ENCODE peak calls at places on chromosomes 12 and 14, in eight cellular contexts. C, I, E, U, T, M, G and J are unnamed samples.

GRCh38 chr12:47945341-47945728 is 18.1 kb upstream of the TMEM106C start:
- DNase-seq in C (no peak), I (no peak), E (no peak), U (no peak), T (no peak), M (no peak), G (no peak), J (no peak)

GRCh38 chr12:120234643-120235368 is 30.7 kb downstream of the PXN start:
- DNase-seq in C (peak; percentile 55), I (peak; percentile 18), E (no peak), U (peak; percentile 58), T (no peak), M (peak; percentile 96), G (peak; percentile 58), J (no peak)

GRCh38 chr14:103698380-103699260 is 16.6 kb downstream of the XRCC3 start:
- DNase-seq in C (no peak), I (no peak), E (no peak), U (no peak), T (no peak), M (peak; percentile 49), G (no peak), J (no peak)

GRCh38 chr12:3042394-3042793 is 34.8 kb upstream of the TSPAN9 start:
- DNase-seq in C (peak; percentile 25), I (peak; percentile 28), E (no peak), U (no peak), T (peak; percentile 72), M (peak; percentile 52), G (no peak), J (no peak)

GRCh38 chr14:81269100-81269978 is 48.6 kb upstream of the GTF2A1 start:
- DNase-seq in C (peak; percentile 89), I (peak; percentile 99), E (peak; percentile 7), U (no peak), T (no peak), M (no peak), G (peak; percentile 74), J (no peak)

GRCh38 chr12:8698132-8698829 is 490 bp downstream of the RIMKLB start:
- DNase-seq in C (no peak), I (no peak), E (peak; percentile 49), U (peak; percentile 46), T (peak; percentile 64), M (peak; percentile 87), G (no peak), J (no peak)

GRCh38 chr12:46450279-46450748 is 77.7 kb upstream of the SLC38A2 start:
- DNase-seq in C (no peak), I (peak; percentile 45), E (no peak), U (no peak), T (no peak), M (peak; percentile 56), G (no peak), J (no peak)

GRCh38 chr12:66898700-66899469 is 220.0 kb upstream of the GRIP1 start:
- DNase-seq in C (no peak), I (no peak), E (no peak), U (no peak), T (no peak), M (no peak), G (no peak), J (no peak)

GRCh38 chr14:22837059-22837749 is 819 bp downstream of the MMP14 start:
- DNase-seq in C (no peak), I (peak; percentile 55), E (no peak), U (peak; percentile 42), T (no peak), M (no peak), G (peak; percentile 73), J (no peak)

GRCh38 chr14:69997849-69998248 is 118.6 kb downstream of the SMOC1 start:
- DNase-seq in C (no peak), I (no peak), E (no peak), U (no peak), T (no peak), M (no peak), G (no peak), J (no peak)

GRCh38 chr14:94483071-94483451 is 7.1 kb upstream of the SERPINA9 start:
- DNase-seq in C (no peak), I (no peak), E (no peak), U (no peak), T (no peak), M (no peak), G (no peak), J (no peak)

GRCh38 chr12:89702503-89702902 is 6.1 kb downstream of the ATP2B1 start:
- DNase-seq in C (no peak), I (no peak), E (no peak), U (no peak), T (no peak), M (no peak), G (no peak), J (no peak)

GRCh38 chr14:94542111-94542810 is 19.0 kb upstream of the SERPINA4 start:
- DNase-seq in C (no peak), I (no peak), E (no peak), U (no peak), T (no peak), M (peak; percentile 67), G (no peak), J (no peak)

GRCh38 chr14:90416649-90417237 is 19.9 kb downstream of the CALM1 start:
- DNase-seq in C (peak; percentile 50), I (peak; percentile 20), E (no peak), U (no peak), T (no peak), M (peak; percentile 30), G (no peak), J (no peak)

GRCh38 chr12:62268956-62269355 is 8.8 kb downstream of the USP15 start:
- DNase-seq in C (no peak), I (no peak), E (no peak), U (no peak), T (no peak), M (no peak), G (no peak), J (no peak)

GRCh38 chr12:54418441-54419087 is 502 bp downstream of the ITGA5 start:
- DNase-seq in C (no peak), I (no peak), E (peak; percentile 17), U (no peak), T (no peak), M (no peak), G (peak; percentile 40), J (no peak)

GRCh38 chr12:30908389-30909087 is 18.0 kb upstream of the TSPAN11 start:
- DNase-seq in C (peak; percentile 69), I (peak; percentile 46), E (no peak), U (no peak), T (no peak), M (peak; percentile 45), G (no peak), J (no peak)

GRCh38 chr12:29644536-29645162 is 139.1 kb downstream of the TMTC1 start:
- DNase-seq in C (no peak), I (no peak), E (no peak), U (no peak), T (no peak), M (peak; percentile 59), G (no peak), J (no peak)

GRCh38 chr14:76887196-76887595 is 61.0 kb downstream of the LRRC74A start:
- DNase-seq in C (no peak), I (no peak), E (no peak), U (no peak), T (no peak), M (no peak), G (no peak), J (no peak)

GRCh38 chr14:94897092-94897491 is 127.2 kb upstream of the GSC start:
- DNase-seq in C (no peak), I (no peak), E (no peak), U (no peak), T (no peak), M (no peak), G (no peak), J (no peak)

GRCh38 chr12:107449891-107450290 is 235.7 kb upstream of the PWP1 start:
- DNase-seq in C (no peak), I (no peak), E (no peak), U (no peak), T (no peak), M (no peak), G (no peak), J (no peak)

GRCh38 chr14:93231129-93231979 is 24.3 kb downstream of the UBR7 start:
- DNase-seq in C (peak; percentile 66), I (peak; percentile 66), E (no peak), U (peak; percentile 72), T (no peak), M (no peak), G (no peak), J (no peak)

GRCh38 chr12:121781751-121782615 is 11.5 kb downstream of the RHOF start:
- DNase-seq in C (no peak), I (no peak), E (peak; percentile 56), U (no peak), T (peak; percentile 51), M (peak; percentile 57), G (no peak), J (no peak)

GRCh38 chr14:55104051-55104954 is 24.7 kb upstream of the LGALS3 start:
- DNase-seq in C (no peak), I (no peak), E (no peak), U (no peak), T (no peak), M (no peak), G (no peak), J (no peak)

GRCh38 chr12:88556213-88556612 is 24.1 kb downstream of the KITLG start:
- DNase-seq in C (no peak), I (no peak), E (no peak), U (no peak), T (no peak), M (no peak), G (no peak), J (no peak)

GRCh38 chr12:106903241-106903950 is 52.3 kb upstream of the TMEM263 start:
- DNase-seq in C (no peak), I (peak; percentile 38), E (peak; percentile 75), U (peak; percentile 21), T (no peak), M (peak; percentile 97), G (peak; percentile 85), J (peak; percentile 74)

GRCh38 chr14:61701946-61702345 is 6.6 kb downstream of the HIF1A start:
- DNase-seq in C (no peak), I (no peak), E (no peak), U (no peak), T (no peak), M (no peak), G (no peak), J (no peak)

GRCh38 chr14:74360163-74360562 is 11.9 kb downstream of the VRTN start:
- DNase-seq in C (no peak), I (no peak), E (no peak), U (no peak), T (no peak), M (no peak), G (no peak), J (no peak)

GRCh38 chr12:69900720-69901131 is 75.7 kb downstream of the MYRFL start:
- DNase-seq in C (peak; percentile 90), I (peak; percentile 32), E (peak; percentile 70), U (peak; percentile 60), T (peak; percentile 70), M (peak; percentile 88), G (peak; percentile 48), J (peak; percentile 35)

GRCh38 chr14:95226801-95227200 is 69.5 kb upstream of the DICER1 start:
- DNase-seq in C (no peak), I (peak; percentile 86), E (no peak), U (no peak), T (no peak), M (no peak), G (no peak), J (no peak)

GRCh38 chr12:116043673-116044072 is 233.8 kb downstream of the MED13L start:
- DNase-seq in C (no peak), I (no peak), E (no peak), U (no peak), T (no peak), M (no peak), G (no peak), J (no peak)